ENCODE peak calls at places on chromosomes 2 and 18, in ten cellular contexts. J is spleen, N is IMR-90, Q is cardiac fibroblast, B is MCF 10A, A is K562, F is choroid plexus epithelial cell, I is kidney, O is brain microvascular endothelial cell, E is astrocyte. T is an unnamed sample.

GRCh38 chr18:48061781-48062570 is 131.5 kb upstream of the SMAD2 start:
- DNase-seq in J (peak), N (no peak), Q (peak), B (peak), A (no peak), F (no peak), I (no peak), O (no peak), E (no peak), T (no peak)

GRCh38 chr2:191358325-191359025 is 113.3 kb downstream of the MYO1B start:
- DNase-seq in J (no peak), N (peak), Q (no peak), B (no peak), A (no peak), F (no peak), I (no peak), O (no peak), E (peak), T (no peak)

GRCh38 chr2:184326076-184326475 is 272.3 kb upstream of the ZNF804A start:
- DNase-seq in J (no peak), N (no peak), Q (no peak), B (no peak), A (no peak), F (no peak), I (no peak), O (no peak), E (peak), T (no peak)

GRCh38 chr2:1515986-1516797 is 102.9 kb downstream of the TPO start:
- DNase-seq in J (peak), N (no peak), Q (no peak), B (no peak), A (no peak), F (no peak), I (peak), O (no peak), E (no peak), T (no peak)

GRCh38 chr2:33272001-33272400 is 204.4 kb upstream of the RASGRP3 start:
- DNase-seq in J (no peak), N (peak), Q (peak), B (no peak), A (no peak), F (peak), I (no peak), O (peak), E (peak), T (no peak)

GRCh38 chr2:70498054-70498453 is 55.6 kb downstream of the TGFA start:
- DNase-seq in J (no peak), N (no peak), Q (no peak), B (peak), A (no peak), F (peak), I (no peak), O (no peak), E (no peak), T (no peak)

GRCh38 chr2:36680012-36680411 is 16.5 kb upstream of the VIT start:
- DNase-seq in J (no peak), N (peak), Q (no peak), B (no peak), A (no peak), F (peak), I (no peak), O (no peak), E (no peak), T (no peak)

GRCh38 chr2:223735659-223736244 is 101.6 kb downstream of the AP1S3 start:
- DNase-seq in J (no peak), N (peak), Q (peak), B (peak), A (no peak), F (peak), I (no peak), O (peak), E (peak), T (no peak)

GRCh38 chr18:61402761-61403160 is 69.5 kb downstream of the CDH20 start:
- DNase-seq in J (no peak), N (no peak), Q (no peak), B (no peak), A (no peak), F (no peak), I (no peak), O (no peak), E (no peak), T (no peak)

GRCh38 chr2:128250409-128251025 is 68.2 kb downstream of the HS6ST1 start:
- DNase-seq in J (no peak), N (no peak), Q (no peak), B (no peak), A (no peak), F (no peak), I (peak), O (no peak), E (no peak), T (no peak)

GRCh38 chr2:10355471-10356458 is 53.1 kb downstream of the HPCAL1 start:
- DNase-seq in J (no peak), N (no peak), Q (no peak), B (no peak), A (no peak), F (no peak), I (peak), O (no peak), E (no peak), T (no peak)

GRCh38 chr2:239159476-239159911 is 241.3 kb downstream of the HDAC4 start:
- DNase-seq in J (peak), N (no peak), Q (no peak), B (no peak), A (no peak), F (no peak), I (peak), O (no peak), E (no peak), T (no peak)

GRCh38 chr2:20042531-20042930 is 8.9 kb downstream of the LAPTM4A start:
- DNase-seq in J (no peak), N (no peak), Q (peak), B (no peak), A (no peak), F (peak), I (no peak), O (no peak), E (no peak), T (no peak)

GRCh38 chr2:50582164-50582563 is 449.8 kb downstream of the NRXN1 start:
- DNase-seq in J (peak), N (no peak), Q (no peak), B (peak), A (no peak), F (no peak), I (no peak), O (no peak), E (no peak), T (no peak)

GRCh38 chr2:152171733-152172132 is 3.8 kb downstream of the STAM2 start:
- DNase-seq in J (no peak), N (no peak), Q (peak), B (peak), A (no peak), F (peak), I (no peak), O (no peak), E (peak), T (no peak)

GRCh38 chr18:9736445-9736844 is 28.3 kb downstream of the RAB31 start:
- DNase-seq in J (no peak), N (no peak), Q (no peak), B (no peak), A (no peak), F (no peak), I (no peak), O (no peak), E (no peak), T (no peak)

GRCh38 chr2:164114937-164115336 is 379.1 kb upstream of the FIGN start:
- DNase-seq in J (no peak), N (no peak), Q (no peak), B (no peak), A (no peak), F (no peak), I (no peak), O (no peak), E (no peak), T (no peak)

GRCh38 chr18:9826666-9827065 is 59.1 kb upstream of the TXNDC2 start:
- DNase-seq in J (no peak), N (no peak), Q (no peak), B (no peak), A (no peak), F (no peak), I (no peak), O (no peak), E (no peak), T (no peak)

GRCh38 chr2:14673351-14673875 is 40.9 kb downstream of the LRATD1 start:
- DNase-seq in J (no peak), N (no peak), Q (no peak), B (no peak), A (no peak), F (peak), I (no peak), O (no peak), E (peak), T (no peak)

DNA sequence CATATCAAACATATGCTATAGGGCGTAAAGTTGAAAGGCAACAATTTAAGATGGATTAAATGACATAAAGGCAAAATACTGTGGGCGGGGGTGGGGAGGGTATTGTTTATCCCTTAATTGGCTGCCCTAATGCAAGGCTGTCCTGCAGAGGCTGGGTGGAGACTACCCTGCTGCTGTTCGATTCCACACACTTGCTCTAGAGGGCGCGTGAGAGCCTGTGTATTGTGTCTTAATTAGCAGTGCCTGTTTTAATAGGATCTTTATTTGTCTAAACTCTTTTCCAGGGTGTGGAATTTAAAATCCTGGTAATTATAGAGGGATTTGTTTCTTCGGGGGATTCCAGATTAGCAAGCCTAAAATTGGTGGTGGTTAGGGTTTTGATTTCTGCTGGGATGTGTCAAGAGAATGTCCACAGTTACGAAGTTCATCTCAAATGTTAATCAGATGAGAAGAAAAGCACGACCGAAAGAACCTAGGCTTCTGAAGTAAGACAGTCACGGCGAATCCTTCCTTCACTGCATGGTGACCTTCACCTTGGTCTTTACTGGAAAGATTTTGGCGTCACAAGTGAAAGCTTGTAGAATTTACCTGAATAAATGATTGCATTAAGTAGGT is 103.5 kb upstream of the MAP3K20 start:
- DNase-seq in J (no peak), N (peak), Q (peak), B (peak), A (peak), F (peak), I (no peak), O (peak), E (no peak), T (no peak)
- TF ChIP-seq CTCF in J (peak), N (peak), Q (peak), B (peak), A (peak), F (peak), I (peak), O (peak), E (peak), T (peak)

GRCh38 chr2:8984152-8984551 is 19.3 kb downstream of the MBOAT2 start:
- DNase-seq in J (no peak), N (no peak), Q (peak), B (peak), A (no peak), F (peak), I (no peak), O (no peak), E (no peak), T (no peak)

GRCh38 chr2:8984855-8985254 is 18.6 kb downstream of the MBOAT2 start:
- DNase-seq in J (no peak), N (no peak), Q (no peak), B (no peak), A (no peak), F (peak), I (no peak), O (no peak), E (no peak), T (no peak)

GRCh38 chr2:8985561-8986326 is 17.7 kb downstream of the MBOAT2 start:
- DNase-seq in J (no peak), N (peak), Q (peak), B (no peak), A (no peak), F (no peak), I (no peak), O (no peak), E (peak), T (no peak)

GRCh38 chr2:8987413-8987812 is 16.1 kb downstream of the MBOAT2 start:
- DNase-seq in J (no peak), N (peak), Q (peak), B (peak), A (no peak), F (no peak), I (no peak), O (no peak), E (peak), T (no peak)

GRCh38 chr2:8986327-8986976 is 17.0 kb downstream of the MBOAT2 start:
- DNase-seq in J (no peak), N (no peak), Q (no peak), B (no peak), A (no peak), F (no peak), I (no peak), O (no peak), E (no peak), T (no peak)
- TF ChIP-seq CTCF in J (no peak), N (peak), Q (peak), B (no peak), A (peak), F (peak), I (no peak), O (peak), E (peak), T (peak)

GRCh38 chr2:169448865-169449264 is 30.4 kb upstream of the BBS5 start:
- DNase-seq in J (no peak), N (no peak), Q (no peak), B (no peak), A (no peak), F (no peak), I (no peak), O (no peak), E (no peak), T (no peak)

GRCh38 chr2:169446452-169446851 is 32.8 kb upstream of the BBS5 start:
- DNase-seq in J (no peak), N (no peak), Q (no peak), B (no peak), A (no peak), F (no peak), I (no peak), O (no peak), E (no peak), T (no peak)

GRCh38 chr2:169452080-169452479 is 27.2 kb upstream of the BBS5 start:
- DNase-seq in J (no peak), N (peak), Q (peak), B (peak), A (peak), F (peak), I (no peak), O (no peak), E (peak), T (no peak)
- TF ChIP-seq CTCF in J (peak), N (peak), Q (peak), B (peak), A (peak), F (peak), I (peak), O (peak), E (peak), T (peak)

GRCh38 chr2:43226558-43226954 is at the start of gene ZFP36L2:
- DNase-seq in J (peak), N (peak), Q (peak), B (peak), A (peak), F (peak), I (peak), O (peak), E (peak), T (peak)

GRCh38 chr2:43226955-43227829 is 786 bp upstream of the ZFP36L2 start:
- DNase-seq in J (peak), N (peak), Q (peak), B (peak), A (peak), F (peak), I (peak), O (peak), E (peak), T (peak)

GRCh38 chr2:43228782-43229659 is 2.6 kb upstream of the ZFP36L2 start:
- DNase-seq in J (peak), N (no peak), Q (peak), B (peak), A (no peak), F (peak), I (no peak), O (no peak), E (peak), T (no peak)

GRCh38 chr2:43228341-43228751 is 1.9 kb upstream of the ZFP36L2 start:
- DNase-seq in J (peak), N (no peak), Q (no peak), B (peak), A (no peak), F (no peak), I (no peak), O (no peak), E (no peak), T (no peak)

DNA sequence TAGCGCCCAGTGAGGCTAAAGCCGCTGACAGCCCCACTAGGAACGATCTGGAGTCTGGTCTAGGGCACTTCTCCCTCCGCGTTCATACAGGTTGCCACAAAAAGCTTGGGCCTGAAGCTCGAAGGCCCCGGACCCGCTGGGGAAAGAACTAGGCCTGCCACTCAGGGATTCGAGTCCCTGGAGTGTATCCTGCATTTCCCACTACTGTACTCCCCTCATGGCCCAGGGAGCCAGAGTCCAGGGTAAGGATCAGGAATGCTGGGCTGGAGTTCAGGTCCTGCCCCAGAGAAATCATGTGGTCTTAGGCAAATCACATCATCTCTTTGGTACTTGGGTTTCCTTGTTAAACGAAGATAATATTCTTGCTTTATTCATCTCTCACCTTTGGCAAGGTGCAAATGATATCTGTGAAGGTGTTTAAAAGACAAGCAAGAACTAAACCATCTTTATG is 1.4 kb upstream of the ZFP36L2 start:
- DNase-seq in J (no peak), N (peak), Q (no peak), B (no peak), A (no peak), F (no peak), I (no peak), O (peak), E (no peak), T (no peak)
- TF ChIP-seq CTCF in J (no peak), N (no peak), Q (no peak), B (no peak), A (no peak), F (no peak), I (peak), O (peak), E (no peak), T (no peak)

GRCh38 chr2:170771049-170771937 is 1.1 kb downstream of the ERICH2 start:
- DNase-seq in J (peak), N (peak), Q (no peak), B (peak), A (no peak), F (peak), I (no peak), O (no peak), E (peak), T (no peak)

GRCh38 chr2:170766693-170767092 is 3.5 kb upstream of the ERICH2 start:
- DNase-seq in J (no peak), N (no peak), Q (no peak), B (no peak), A (no peak), F (no peak), I (no peak), O (no peak), E (no peak), T (no peak)

GRCh38 chr2:170772295-170772694 is 2.1 kb downstream of the ERICH2 start:
- DNase-seq in J (no peak), N (no peak), Q (no peak), B (no peak), A (no peak), F (no peak), I (no peak), O (no peak), E (no peak), T (no peak)

GRCh38 chr2:170770304-170771048 is at the start of gene ERICH2:
- DNase-seq in J (peak), N (peak), Q (peak), B (peak), A (peak), F (peak), I (peak), O (peak), E (peak), T (peak)

GRCh38 chr2:170770008-170770303 is 222 bp upstream of the ERICH2 start:
- DNase-seq in J (no peak), N (no peak), Q (no peak), B (no peak), A (no peak), F (no peak), I (no peak), O (no peak), E (no peak), T (no peak)
- TF ChIP-seq CTCF in J (no peak), N (no peak), Q (no peak), B (no peak), A (no peak), F (no peak), I (no peak), O (no peak), E (no peak), T (no peak)

GRCh38 chr2:74105413-74105812 is 42.3 kb downstream of the BOLA3 start:
- DNase-seq in J (no peak), N (no peak), Q (no peak), B (no peak), A (no peak), F (no peak), I (no peak), O (no peak), E (no peak), T (no peak)
- TF ChIP-seq CTCF in J (no peak), N (no peak), Q (no peak), B (no peak), A (no peak), F (no peak), I (no peak), O (no peak), E (no peak), T (no peak)

T was measured in progenitor cell of endocrine pancreas.